ENCODE peak calls at places on chromosome 1, in four cellular contexts. O is AG08395; E is CD4-positive, alpha-beta T cell; X is HTR-8/SVneo. W is an unnamed sample.

GRCh38 chr1:80248886-80249285 is 1242.4 kb upstream of the ADGRL4 start:
- DNase-seq in E (no peak), X (no peak), O (no peak), W (no peak)

GRCh38 chr1:33400153-33400552 is 30.7 kb downstream of the PHC2 start:
- DNase-seq in X (no peak), O (no peak), E (no peak), W (no peak)

GRCh38 chr1:33586111-33586510 is 113.7 kb downstream of the ZSCAN20 start:
- DNase-seq in E (no peak), X (peak), O (no peak), W (no peak)

GRCh38 chr1:34779962-34780361 is 1.1 kb upstream of the GJB3 start:
- DNase-seq in X (no peak), E (no peak), O (no peak), W (no peak)

GRCh38 chr1:174023438-174023837 is 1.3 kb upstream of the RC3H1 start:
- DNase-seq in X (no peak), O (no peak), E (no peak), W (no peak)

GRCh38 chr1:172753964-172754363 is 95.1 kb downstream of the FASLG start:
- DNase-seq in X (no peak), E (no peak), O (no peak), W (no peak)

GRCh38 chr1:51572365-51572764 is 44.5 kb upstream of the OSBPL9 start:
- DNase-seq in E (no peak), O (no peak), X (no peak), W (no peak)

GRCh38 chr1:38872401-38873026 is 634 bp downstream of the MYCBP start:
- DNase-seq in X (no peak), O (peak), E (peak), W (no peak)

GRCh38 chr1:46643368-46643775 is 24.8 kb downstream of the ATPAF1 start:
- DNase-seq in O (peak), E (no peak), X (peak), W (peak)

GRCh38 chr1:183585038-183585437 is 5.2 kb downstream of the NCF2 start:
- DNase-seq in X (no peak), O (no peak), E (no peak), W (no peak)

GRCh38 chr1:197770243-197770642 is 5.0 kb downstream of the DENND1B start:
- DNase-seq in X (no peak), E (no peak), O (no peak), W (no peak)

GRCh38 chr1:231800071-231800470 is 173.5 kb downstream of the DISC1 start:
- DNase-seq in O (no peak), E (no peak), X (peak), W (no peak)

GRCh38 chr1:219239518-219239917 is 65.8 kb downstream of the LYPLAL1 start:
- DNase-seq in O (no peak), X (no peak), E (no peak), W (no peak)

GRCh38 chr1:244876228-244876910 is 12.0 kb upstream of the HNRNPU start:
- DNase-seq in O (no peak), E (no peak), X (no peak), W (no peak)

GRCh38 chr1:116134178-116134773 is 23.1 kb downstream of the MAB21L3 start:
- DNase-seq in X (no peak), O (no peak), E (no peak), W (no peak)